ENCODE peak calls at places on chromosomes 4 and X, in seven cellular contexts. N, Q, C, D, W, X and P are unnamed samples.

GRCh38 chr4:108210989-108211725 is 42.4 kb upstream of the LEF1 start:
- DNase-seq in X (no peak), N (peak), D (no peak), C (peak), W (no peak), Q (no peak), P (no peak)

GRCh38 chrX:10085223-10085622 is 71.6 kb upstream of the CLCN4 start:
- DNase-seq in N (no peak), C (peak), D (no peak), X (no peak), Q (no peak), W (peak), P (no peak)

GRCh38 chrX:36908801-36909403 is 99.3 kb upstream of the FAM47C start:
- DNase-seq in Q (peak), C (peak), X (no peak), D (no peak), N (peak), W (peak), P (peak)

GRCh38 chr4:13178621-13179020 is 305.5 kb downstream of the RAB28 start:
- DNase-seq in N (no peak), W (no peak), D (no peak), Q (no peak), C (no peak), X (no peak), P (no peak)

GRCh38 chr4:102268355-102268754 is 76.9 kb downstream of the SLC39A8 start:
- DNase-seq in D (no peak), X (no peak), N (no peak), C (no peak), Q (no peak), W (no peak), P (no peak)

GRCh38 chr4:84470204-84470785 is 28.8 kb downstream of the NKX6-1 start:
- DNase-seq in N (no peak), D (no peak), C (peak), X (no peak), W (no peak), Q (no peak), P (no peak)

GRCh38 chr4:2944091-2944482 is 19.1 kb downstream of the NOP14 start:
- DNase-seq in C (no peak), X (no peak), W (no peak), D (no peak), Q (no peak), N (no peak), P (no peak)

GRCh38 chrX:72079607-72080006 is 52.1 kb downstream of the RTL5 start:
- DNase-seq in N (no peak), C (no peak), Q (no peak), X (no peak), D (no peak), W (no peak), P (no peak)

GRCh38 chr4:147408189-147408588 is 72.7 kb upstream of the EDNRA start:
- DNase-seq in Q (no peak), C (no peak), D (no peak), N (no peak), X (no peak), W (no peak), P (no peak)

GRCh38 chr4:89981789-89982334 is 87.2 kb downstream of the MMRN1 start:
- DNase-seq in C (no peak), Q (no peak), X (no peak), W (no peak), D (no peak), N (no peak), P (no peak)